ENCODE peak calls at places on chromosomes 4 and X, in nine cellular contexts. One of them, this sample, is unnamed.

GRCh38 chrX:39756086-39756883 is 341.5 kb downstream of the BCOR start:
- DNase-seq in left ventricle myocardium inferior: no peak
- DNase-seq in bronchial epithelial cell: no peak
- DNase-seq in psoas muscle: no peak
- DNase-seq in PC-3: no peak
- DNase-seq in neural progenitor cell: no peak
- DNase-seq in left lung: no peak
- DNase-seq in HFF-Myc: no peak
- DNase-seq in AG09309: no peak
- DNase-seq in this sample: no peak

GRCh38 chr4:122679317-122679716 is 53.2 kb upstream of the BBS12 start:
- DNase-seq in neural progenitor cell: peak
- DNase-seq in left ventricle myocardium inferior: no peak
- DNase-seq in HFF-Myc: no peak
- DNase-seq in psoas muscle: no peak
- DNase-seq in AG09309: no peak
- DNase-seq in left lung: no peak
- DNase-seq in bronchial epithelial cell: no peak
- DNase-seq in PC-3: no peak
- DNase-seq in this sample: no peak

GRCh38 chr4:33268776-33269175 is 2548.6 kb downstream of the PCDH7 start:
- DNase-seq in AG09309: no peak
- DNase-seq in neural progenitor cell: no peak
- DNase-seq in left ventricle myocardium inferior: no peak
- DNase-seq in bronchial epithelial cell: no peak
- DNase-seq in psoas muscle: no peak
- DNase-seq in PC-3: no peak
- DNase-seq in HFF-Myc: no peak
- DNase-seq in left lung: no peak
- DNase-seq in this sample: no peak

GRCh38 chrX:29724316-29724715 is 491.0 kb upstream of the MAGEB2 start:
- DNase-seq in bronchial epithelial cell: no peak
- DNase-seq in left lung: no peak
- DNase-seq in psoas muscle: no peak
- DNase-seq in left ventricle myocardium inferior: no peak
- DNase-seq in HFF-Myc: no peak
- DNase-seq in neural progenitor cell: no peak
- DNase-seq in AG09309: no peak
- DNase-seq in PC-3: no peak
- DNase-seq in this sample: no peak

GRCh38 chrX:107675823-107676555 is 47.7 kb downstream of the PRPS1 start:
- DNase-seq in psoas muscle: peak
- DNase-seq in left lung: no peak
- DNase-seq in PC-3: no peak
- DNase-seq in left ventricle myocardium inferior: no peak
- DNase-seq in HFF-Myc: no peak
- DNase-seq in bronchial epithelial cell: no peak
- DNase-seq in neural progenitor cell: no peak
- DNase-seq in AG09309: no peak
- DNase-seq in this sample: peak

GRCh38 chr4:7013171-7013570 is 30.0 kb upstream of the TADA2B start:
- DNase-seq in bronchial epithelial cell: no peak
- DNase-seq in AG09309: no peak
- DNase-seq in left ventricle myocardium inferior: no peak
- DNase-seq in left lung: no peak
- DNase-seq in PC-3: no peak
- DNase-seq in neural progenitor cell: no peak
- DNase-seq in HFF-Myc: no peak
- DNase-seq in psoas muscle: no peak
- DNase-seq in this sample: no peak

GRCh38 chrX:119062750-119063374 is 9.9 kb upstream of the CT47C1 start:
- DNase-seq in neural progenitor cell: peak
- DNase-seq in bronchial epithelial cell: peak
- DNase-seq in HFF-Myc: no peak
- DNase-seq in left lung: no peak
- DNase-seq in PC-3: peak
- DNase-seq in left ventricle myocardium inferior: no peak
- DNase-seq in psoas muscle: no peak
- DNase-seq in AG09309: no peak
- DNase-seq in this sample: no peak

GRCh38 chr4:186948361-186949291 is 225.0 kb upstream of the FAT1 start:
- DNase-seq in psoas muscle: no peak
- DNase-seq in neural progenitor cell: peak
- DNase-seq in left lung: no peak
- DNase-seq in HFF-Myc: no peak
- DNase-seq in left ventricle myocardium inferior: no peak
- DNase-seq in PC-3: peak
- DNase-seq in bronchial epithelial cell: no peak
- DNase-seq in AG09309: no peak
- DNase-seq in this sample: no peak

GRCh38 chr4:42558156-42558555 is 98.7 kb downstream of the ATP8A1 start:
- DNase-seq in bronchial epithelial cell: no peak
- DNase-seq in HFF-Myc: no peak
- DNase-seq in neural progenitor cell: no peak
- DNase-seq in AG09309: no peak
- DNase-seq in left ventricle myocardium inferior: no peak
- DNase-seq in psoas muscle: no peak
- DNase-seq in left lung: no peak
- DNase-seq in PC-3: no peak
- DNase-seq in this sample: no peak

GRCh38 chr4:2811830-2812599 is 19.1 kb downstream of the SH3BP2 start:
- DNase-seq in PC-3: no peak
- DNase-seq in bronchial epithelial cell: peak
- DNase-seq in left ventricle myocardium inferior: peak
- DNase-seq in neural progenitor cell: peak
- DNase-seq in psoas muscle: peak
- DNase-seq in HFF-Myc: no peak
- DNase-seq in AG09309: no peak
- DNase-seq in left lung: peak
- DNase-seq in this sample: peak

GRCh38 chr4:38314663-38315062 is 349.3 kb upstream of the KLF3 start:
- DNase-seq in left ventricle myocardium inferior: no peak
- DNase-seq in bronchial epithelial cell: peak
- DNase-seq in psoas muscle: no peak
- DNase-seq in neural progenitor cell: no peak
- DNase-seq in AG09309: no peak
- DNase-seq in HFF-Myc: no peak
- DNase-seq in left lung: no peak
- DNase-seq in PC-3: peak
- DNase-seq in this sample: no peak

GRCh38 chr4:68167166-68167565 is 37.5 kb upstream of the TMPRSS11F start:
- DNase-seq in left ventricle myocardium inferior: no peak
- DNase-seq in left lung: no peak
- DNase-seq in PC-3: no peak
- DNase-seq in neural progenitor cell: no peak
- DNase-seq in psoas muscle: no peak
- DNase-seq in bronchial epithelial cell: no peak
- DNase-seq in AG09309: no peak
- DNase-seq in HFF-Myc: no peak
- DNase-seq in this sample: no peak

GRCh38 chrX:134999469-134999868 is 8.7 kb downstream of the SMIM10 start:
- DNase-seq in neural progenitor cell: peak
- DNase-seq in AG09309: no peak
- DNase-seq in HFF-Myc: no peak
- DNase-seq in bronchial epithelial cell: peak
- DNase-seq in left lung: no peak
- DNase-seq in psoas muscle: no peak
- DNase-seq in PC-3: peak
- DNase-seq in left ventricle myocardium inferior: no peak
- DNase-seq in this sample: no peak

GRCh38 chr4:37588150-37588549 is 98.0 kb downstream of the RELL1 start:
- DNase-seq in bronchial epithelial cell: no peak
- DNase-seq in AG09309: no peak
- DNase-seq in neural progenitor cell: no peak
- DNase-seq in psoas muscle: no peak
- DNase-seq in left lung: no peak
- DNase-seq in left ventricle myocardium inferior: no peak
- DNase-seq in HFF-Myc: no peak
- DNase-seq in PC-3: no peak
- DNase-seq in this sample: no peak

GRCh38 chrX:152635941-152636340 is 1.8 kb upstream of the GABRQ start:
- DNase-seq in neural progenitor cell: peak
- DNase-seq in PC-3: peak
- DNase-seq in left ventricle myocardium inferior: no peak
- DNase-seq in left lung: no peak
- DNase-seq in AG09309: peak
- DNase-seq in psoas muscle: no peak
- DNase-seq in bronchial epithelial cell: peak
- DNase-seq in HFF-Myc: no peak
- DNase-seq in this sample: no peak

GRCh38 chrX:13078739-13079444 is 34.5 kb upstream of the FAM9C start:
- DNase-seq in HFF-Myc: no peak
- DNase-seq in PC-3: no peak
- DNase-seq in neural progenitor cell: peak
- DNase-seq in bronchial epithelial cell: no peak
- DNase-seq in psoas muscle: peak
- DNase-seq in left ventricle myocardium inferior: peak
- DNase-seq in AG09309: peak
- DNase-seq in left lung: no peak
- DNase-seq in this sample: peak
- H3K4me3 ChIP-seq in HFF-Myc: no peak
- H3K4me3 ChIP-seq in PC-3: no peak
- H3K4me3 ChIP-seq in neural progenitor cell: no peak
- H3K4me3 ChIP-seq in bronchial epithelial cell: no peak
- H3K4me3 ChIP-seq in psoas muscle: no peak
- H3K4me3 ChIP-seq in left ventricle myocardium inferior: peak
- H3K4me3 ChIP-seq in AG09309: no peak
- H3K4me3 ChIP-seq in left lung: no peak
- H3K4me3 ChIP-seq in this sample: peak

DNA sequence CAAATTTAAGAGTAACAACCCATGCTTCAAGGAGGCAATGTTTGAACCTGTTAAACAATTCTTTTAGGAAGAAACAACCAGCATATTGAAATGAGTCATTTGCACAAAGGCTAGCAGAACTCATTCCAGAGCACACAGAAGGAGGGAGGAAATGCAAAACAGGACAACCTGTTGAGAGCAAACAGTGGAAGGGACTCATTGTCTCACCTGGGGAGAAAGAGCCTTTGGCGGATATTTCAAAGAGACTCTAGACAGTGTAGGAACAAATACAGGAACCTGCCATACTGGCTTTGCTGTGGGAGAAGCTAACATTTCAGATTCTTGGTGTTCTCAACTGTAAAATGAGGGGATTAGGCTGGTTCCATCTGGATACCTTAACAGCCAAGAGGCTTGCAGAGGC is 14.8 kb upstream of the RASGEF1B start:
- DNase-seq in left lung: no peak
- DNase-seq in left ventricle myocardium inferior: no peak
- DNase-seq in bronchial epithelial cell: peak
- DNase-seq in neural progenitor cell: no peak
- DNase-seq in HFF-Myc: no peak
- DNase-seq in AG09309: no peak
- DNase-seq in PC-3: no peak
- DNase-seq in psoas muscle: no peak
- DNase-seq in this sample: no peak
- H3K4me3 ChIP-seq in left lung: no peak
- H3K4me3 ChIP-seq in left ventricle myocardium inferior: no peak
- H3K4me3 ChIP-seq in bronchial epithelial cell: no peak
- H3K4me3 ChIP-seq in neural progenitor cell: no peak
- H3K4me3 ChIP-seq in HFF-Myc: no peak
- H3K4me3 ChIP-seq in AG09309: no peak
- H3K4me3 ChIP-seq in PC-3: no peak
- H3K4me3 ChIP-seq in psoas muscle: no peak
- H3K4me3 ChIP-seq in this sample: no peak

GRCh38 chr4:173181769-173182374 is 13.3 kb downstream of the GALNT7 start:
- DNase-seq in AG09309: peak
- DNase-seq in psoas muscle: no peak
- DNase-seq in HFF-Myc: no peak
- DNase-seq in left ventricle myocardium inferior: no peak
- DNase-seq in neural progenitor cell: no peak
- DNase-seq in PC-3: peak
- DNase-seq in bronchial epithelial cell: peak
- DNase-seq in left lung: no peak
- DNase-seq in this sample: no peak

GRCh38 chr4:173177232-173177631 is 8.6 kb downstream of the GALNT7 start:
- DNase-seq in HFF-Myc: no peak
- DNase-seq in psoas muscle: no peak
- DNase-seq in left ventricle myocardium inferior: no peak
- DNase-seq in neural progenitor cell: no peak
- DNase-seq in left lung: no peak
- DNase-seq in bronchial epithelial cell: no peak
- DNase-seq in PC-3: no peak
- DNase-seq in AG09309: no peak
- DNase-seq in this sample: no peak

GRCh38 chr4:173185832-173186545 is 17.4 kb downstream of the GALNT7 start:
- DNase-seq in HFF-Myc: no peak
- DNase-seq in left lung: no peak
- DNase-seq in PC-3: no peak
- DNase-seq in left ventricle myocardium inferior: no peak
- DNase-seq in bronchial epithelial cell: no peak
- DNase-seq in AG09309: no peak
- DNase-seq in neural progenitor cell: no peak
- DNase-seq in psoas muscle: no peak
- DNase-seq in this sample: no peak

GRCh38 chr4:173178144-173178543 is 9.5 kb downstream of the GALNT7 start:
- DNase-seq in PC-3: no peak
- DNase-seq in HFF-Myc: no peak
- DNase-seq in neural progenitor cell: no peak
- DNase-seq in psoas muscle: no peak
- DNase-seq in AG09309: no peak
- DNase-seq in left ventricle myocardium inferior: no peak
- DNase-seq in left lung: no peak
- DNase-seq in bronchial epithelial cell: no peak
- DNase-seq in this sample: no peak

DNA sequence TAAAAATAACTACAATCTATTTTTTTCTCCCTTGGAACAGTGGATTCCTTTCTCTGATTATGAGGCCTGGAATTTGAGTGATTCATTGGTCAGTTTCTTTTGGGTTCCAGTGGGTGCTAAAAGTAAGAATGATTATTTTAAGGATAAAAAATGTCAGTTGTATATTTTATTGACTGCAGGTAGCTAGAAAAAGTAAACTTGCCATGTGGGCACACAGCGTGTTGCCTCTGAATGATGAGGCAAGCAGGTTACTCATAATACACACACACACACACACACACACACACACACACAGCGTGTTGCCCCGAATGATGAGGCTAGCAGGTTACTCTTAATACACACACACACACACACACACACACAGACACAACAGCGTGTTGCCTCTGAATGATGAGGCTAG is 13.8 kb downstream of the GALNT7 start:
- DNase-seq in left ventricle myocardium inferior: no peak
- DNase-seq in PC-3: peak
- DNase-seq in psoas muscle: no peak
- DNase-seq in HFF-Myc: no peak
- DNase-seq in bronchial epithelial cell: peak
- DNase-seq in AG09309: peak
- DNase-seq in left lung: no peak
- DNase-seq in neural progenitor cell: no peak
- DNase-seq in this sample: no peak
- H3K4me3 ChIP-seq in left ventricle myocardium inferior: no peak
- H3K4me3 ChIP-seq in PC-3: peak
- H3K4me3 ChIP-seq in psoas muscle: no peak
- H3K4me3 ChIP-seq in HFF-Myc: no peak
- H3K4me3 ChIP-seq in bronchial epithelial cell: no peak
- H3K4me3 ChIP-seq in AG09309: no peak
- H3K4me3 ChIP-seq in left lung: no peak
- H3K4me3 ChIP-seq in neural progenitor cell: no peak
- H3K4me3 ChIP-seq in this sample: no peak

DNA sequence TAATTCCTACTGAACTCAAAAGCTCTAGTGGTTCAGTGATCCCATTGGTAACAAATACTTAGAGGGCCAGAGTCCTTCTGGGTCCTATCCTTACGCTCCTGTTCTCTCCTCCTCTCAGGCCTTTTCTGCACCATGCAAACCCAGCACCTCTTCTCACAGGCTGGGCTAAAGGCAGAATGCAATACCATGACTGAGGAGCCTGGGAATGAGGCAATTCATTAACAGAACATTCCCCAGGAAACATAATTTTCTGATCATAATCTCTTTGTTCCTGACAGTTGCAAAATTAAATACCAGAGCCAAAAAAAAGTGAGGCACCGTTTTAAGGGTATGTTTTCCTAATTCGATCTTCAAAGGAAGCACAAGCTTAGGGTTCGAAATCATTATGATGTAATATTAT is 9.0 kb downstream of the SORBS2 start:
- DNase-seq in AG09309: no peak
- DNase-seq in left lung: no peak
- DNase-seq in left ventricle myocardium inferior: no peak
- DNase-seq in bronchial epithelial cell: no peak
- DNase-seq in neural progenitor cell: no peak
- DNase-seq in PC-3: no peak
- DNase-seq in psoas muscle: no peak
- DNase-seq in HFF-Myc: no peak
- DNase-seq in this sample: no peak
- H3K4me3 ChIP-seq in AG09309: no peak
- H3K4me3 ChIP-seq in left lung: no peak
- H3K4me3 ChIP-seq in left ventricle myocardium inferior: peak
- H3K4me3 ChIP-seq in bronchial epithelial cell: no peak
- H3K4me3 ChIP-seq in neural progenitor cell: no peak
- H3K4me3 ChIP-seq in PC-3: no peak
- H3K4me3 ChIP-seq in psoas muscle: no peak
- H3K4me3 ChIP-seq in HFF-Myc: no peak
- H3K4me3 ChIP-seq in this sample: no peak

This sample was measured in tibial artery.